ENCODE peak calls at places on chromosome 22, in eight cellular contexts. M is stimulated activated CD4-positive, alpha-beta T cell treated with anti-CD3 and anti-CD28 coated beads, Interleukin-1b, Interleukin-23, amount 100 ng/mL, for 1 hour; L is HS-27A; Z is fibroblast of pulmonary artery; D is HFF-Myc; F is non-pigmented ciliary epithelial cell; C is A172; P is CD4-positive, alpha-beta T cell. I is an unnamed sample.

GRCh38 chr22:38881464-38881871 is 9.5 kb upstream of the CBX6 start:
- DNase-seq in L (no peak), F (no peak), D (no peak), C (no peak), P (no peak), M (no peak), Z (peak), I (no peak)

GRCh38 chr22:18154821-18155390 is 4.9 kb downstream of the USP18 start:
- DNase-seq in C (no peak), Z (no peak), M (no peak), L (no peak), P (no peak), F (no peak), D (no peak), I (no peak)

GRCh38 chr22:42061041-42061440 is 9.6 kb downstream of the NAGA start:
- DNase-seq in P (no peak), M (no peak), L (no peak), D (no peak), F (no peak), Z (no peak), C (no peak), I (no peak)

GRCh38 chr22:25219948-25220442 is 556 bp downstream of the CRYBB2 start:
- DNase-seq in Z (no peak), L (no peak), C (no peak), F (no peak), P (no peak), D (no peak), M (no peak), I (no peak)

GRCh38 chr22:40285508-40285907 is 60.8 kb upstream of the ADSL start:
- DNase-seq in P (no peak), L (no peak), Z (no peak), D (no peak), M (no peak), F (no peak), C (no peak), I (no peak)

GRCh38 chr22:32446321-32446720 is 17.9 kb downstream of the BPIFC start:
- DNase-seq in L (no peak), P (no peak), D (no peak), F (no peak), M (no peak), C (no peak), Z (no peak), I (no peak)

GRCh38 chr22:49660794-49661781 is 166.6 kb downstream of the BRD1 start:
- DNase-seq in L (no peak), M (no peak), P (no peak), D (no peak), C (no peak), Z (no peak), F (no peak), I (no peak)

GRCh38 chr22:48423481-48423901 is 1404.2 kb downstream of the BRD1 start:
- DNase-seq in D (no peak), C (peak), P (no peak), Z (no peak), M (no peak), L (no peak), F (no peak), I (no peak)

GRCh38 chr22:36922097-36922608 is 8.7 kb downstream of the CSF2RB start:
- DNase-seq in D (no peak), F (no peak), C (no peak), M (no peak), Z (peak), L (no peak), P (no peak), I (no peak)

GRCh38 chr22:44577391-44578114 is 79.5 kb upstream of the RTL6 start:
- DNase-seq in D (no peak), P (no peak), L (no peak), Z (no peak), C (no peak), M (no peak), F (no peak), I (no peak)

GRCh38 chr22:47623056-47623739 is 860.7 kb downstream of the TBC1D22A start:
- DNase-seq in L (no peak), Z (no peak), F (no peak), P (no peak), M (no peak), D (no peak), C (no peak), I (no peak)

GRCh38 chr22:33896801-33897620 is 23.3 kb downstream of the LARGE1 start:
- DNase-seq in Z (peak), C (no peak), F (no peak), M (no peak), D (no peak), P (no peak), L (no peak), I (no peak)

GRCh38 chr22:45430871-45431270 is 17.4 kb downstream of the RIBC2 start:
- DNase-seq in D (no peak), P (no peak), C (no peak), Z (no peak), F (no peak), M (no peak), L (no peak), I (no peak)

GRCh38 chr22:46378499-46379300 is 43.2 kb downstream of the TRMU start:
- DNase-seq in Z (no peak), L (no peak), D (no peak), P (no peak), C (no peak), M (no peak), F (no peak), I (no peak)

I was measured in Panc1.